ENCODE peak calls at places on chromosomes 12 and 14, in six cellular contexts. F, I, O, G, X and U are unnamed samples. For H3K36me3, the result is how much of the 10 kb centered on the place peaks cover.

GRCh38 chr14:72318648-72319047 is 386.4 kb downstream of the RGS6 start:
- DNase-seq in G (no peak), O (no peak), F (no peak), I (no peak), X (no peak), U (no peak)

GRCh38 chr14:99157246-99157645 is 114.8 kb downstream of the BCL11B start:
- DNase-seq in G (no peak), F (no peak), O (no peak), X (no peak), I (no peak), U (no peak)

GRCh38 chr12:130970908-130971233 is 17.2 kb downstream of the ADGRD1 start:
- DNase-seq in X (no peak), O (no peak), I (no peak), F (no peak), G (no peak), U (no peak)

GRCh38 chr12:121026274-121027045 is 10.2 kb upstream of the C12orf43 start:
- DNase-seq in I (no peak), O (peak), X (no peak), G (no peak), F (no peak), U (no peak)

GRCh38 chr14:55772521-55772920 is 192.5 kb downstream of the KTN1 start:
- DNase-seq in F (no peak), I (no peak), X (no peak), G (no peak), O (no peak), U (no peak)

GRCh38 chr14:94394594-94395305 is 6.3 kb upstream of the SERPINA1 start:
- DNase-seq in F (peak), O (no peak), G (peak), I (no peak), X (no peak), U (no peak)

GRCh38 chr12:46774011-46774633 is 51.7 kb downstream of the SLC38A4 start:
- DNase-seq in O (no peak), X (no peak), I (no peak), G (no peak), F (peak), U (no peak)

GRCh38 chr14:98368214-98368613 is 903.8 kb downstream of the BCL11B start:
- DNase-seq in O (no peak), G (no peak), X (no peak), I (no peak), F (no peak), U (no peak)

GRCh38 chr14:20417250-20418186 is 4.2 kb upstream of the TEP1 start:
- DNase-seq in X (peak), F (no peak), O (no peak), G (no peak), I (no peak), U (no peak)

DNA sequence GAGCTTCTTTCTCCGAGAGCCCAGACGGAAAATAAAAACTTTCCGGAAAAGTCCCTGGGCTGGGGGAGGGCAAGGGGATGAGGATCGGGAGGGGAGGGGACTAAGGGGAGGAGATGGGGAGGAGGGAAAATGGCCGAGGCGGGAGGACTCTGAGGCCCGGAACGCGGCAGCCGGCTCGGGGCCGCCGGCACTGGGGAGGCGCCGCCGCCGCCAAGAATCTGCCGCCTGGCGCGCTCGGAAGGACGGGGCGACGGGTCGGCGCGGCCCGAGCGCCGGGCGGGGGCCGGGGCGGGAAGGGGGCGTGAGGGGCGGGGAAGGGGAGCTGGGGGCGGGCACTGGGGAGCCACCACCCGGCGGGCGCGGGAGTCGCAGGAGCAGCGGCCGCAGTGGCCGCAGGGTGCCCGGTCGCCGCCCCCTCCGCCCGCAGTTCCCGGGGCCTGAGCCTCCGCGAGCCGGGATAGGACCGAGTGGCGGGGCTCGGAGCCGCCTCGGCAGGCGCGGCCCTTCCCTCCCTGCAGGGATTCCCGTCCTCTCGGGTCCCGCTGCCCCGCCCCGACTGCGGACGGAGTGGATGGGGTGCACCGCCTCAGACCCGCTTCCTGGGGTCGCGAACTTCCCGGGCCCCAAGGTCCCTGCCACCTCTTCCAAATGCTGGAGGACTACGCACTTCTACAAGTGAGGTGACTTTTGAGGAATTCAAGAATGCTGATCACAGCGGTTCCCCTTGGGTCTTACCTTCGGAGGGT is at the start of gene PRKD1:
- DNase-seq in G (peak), X (no peak), O (peak), F (peak), I (peak), U (no peak)
- TF ChIP-seq CTCF in G (peak), X (no peak), O (no peak), F (peak), I (peak), U (peak)

GRCh38 chr12:4563336-4563735 is 1.3 kb downstream of the DYRK4 start:
- DNase-seq in I (no peak), F (no peak), G (no peak), O (no peak), X (no peak), U (no peak)

GRCh38 chr12:4564819-4565218 is 2.8 kb downstream of the DYRK4 start:
- DNase-seq in I (no peak), O (no peak), G (no peak), X (peak), F (no peak), U (no peak)

GRCh38 chr12:4567073-4567881 is 5.3 kb downstream of the DYRK4 start:
- DNase-seq in G (no peak), O (no peak), F (no peak), I (no peak), X (peak), U (no peak)

GRCh38 chr12:4566474-4566873 is 4.5 kb downstream of the DYRK4 start:
- DNase-seq in F (no peak), I (no peak), G (no peak), O (no peak), X (peak), U (no peak)

GRCh38 chr12:4562034-4562657 is at the start of gene DYRK4:
- DNase-seq in X (no peak), I (peak), O (peak), F (peak), G (peak), U (no peak)
- H3K4me3 ChIP-seq in X (no peak), I (peak), O (no peak), F (peak), G (peak), U (peak)

GRCh38 chr14:51248041-51248987 is 8.3 kb downstream of the TMX1 start:
- DNase-seq in O (no peak), X (peak), F (no peak), I (no peak), G (no peak), U (no peak)

GRCh38 chr14:51246032-51246431 is 6.0 kb downstream of the TMX1 start:
- DNase-seq in I (no peak), F (no peak), O (no peak), G (no peak), X (no peak), U (no peak)

GRCh38 chr14:51253880-51254279 is 13.8 kb downstream of the TMX1 start:
- DNase-seq in G (no peak), O (no peak), X (no peak), I (no peak), F (no peak), U (no peak)

DNA sequence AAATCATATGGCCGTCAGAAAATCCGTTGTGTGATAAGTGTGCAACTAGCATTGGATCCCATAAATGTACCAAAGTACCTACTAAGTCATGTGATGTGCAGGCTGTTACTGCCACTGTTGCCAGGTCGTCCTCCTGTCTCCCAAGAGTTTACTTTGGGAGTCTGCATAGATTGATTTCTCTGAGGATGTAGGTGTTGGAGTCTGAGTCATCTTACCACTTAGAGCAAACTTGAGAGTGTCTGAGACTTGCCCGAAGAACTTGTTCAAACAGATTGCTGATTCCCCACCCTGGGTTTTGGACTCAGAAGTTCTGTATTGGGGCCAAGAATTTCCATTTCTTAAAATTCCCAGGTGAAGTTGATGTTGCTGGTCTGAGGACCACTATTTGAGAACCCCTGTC is 11.4 kb downstream of the TMX1 start:
- DNase-seq in O (no peak), I (no peak), F (no peak), X (no peak), G (no peak), U (no peak)
- H3K36me3 ChIP-seq in O (half or more), I (half or more), F (under half), X (half or more), G (half or more), U (under half)

DNA sequence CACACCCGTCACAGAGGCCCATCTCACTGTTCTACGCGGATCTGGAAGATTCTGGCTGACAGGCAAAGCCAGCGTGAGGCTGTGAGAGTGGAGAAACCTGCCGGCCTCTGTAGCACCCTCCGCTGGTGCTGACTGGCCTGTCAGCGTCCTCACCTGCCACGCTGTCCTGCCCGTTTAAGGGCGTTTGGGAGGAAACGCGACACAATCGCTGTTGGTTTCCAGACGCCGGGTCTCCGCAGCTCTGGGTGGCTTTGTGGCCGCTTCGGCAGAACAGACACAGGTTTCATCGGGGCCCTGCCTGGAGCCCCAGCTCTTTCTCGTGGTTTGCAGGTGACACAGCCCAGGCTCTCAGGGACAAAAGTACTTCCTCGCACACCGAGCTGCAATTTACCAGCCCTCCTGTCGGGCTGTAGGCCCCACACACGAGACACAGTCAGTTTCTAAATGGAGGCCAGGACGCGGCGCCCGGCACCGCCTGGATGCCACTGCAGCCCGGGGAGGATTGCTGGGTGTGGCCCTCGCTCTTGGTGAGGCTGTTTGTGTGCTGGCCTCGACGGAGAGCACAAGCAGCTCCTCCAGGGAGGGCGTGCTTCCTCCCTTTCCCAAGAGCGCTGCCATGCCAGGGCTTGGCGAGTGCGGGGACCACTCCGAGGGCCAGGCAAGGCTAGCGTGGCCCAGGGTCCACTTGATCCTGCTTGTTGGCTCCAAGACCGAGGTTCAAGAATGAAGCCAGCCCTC is 70.8 kb downstream of the NOC4L start:
- DNase-seq in X (no peak), G (no peak), F (no peak), I (no peak), O (no peak), U (no peak)
- TF ChIP-seq CTCF in X (no peak), G (no peak), F (no peak), I (no peak), O (no peak), U (no peak)

GRCh38 chr12:26790645-26790994 is 42.4 kb downstream of the ITPR2 start:
- DNase-seq in F (no peak), O (no peak), X (no peak), I (no peak), G (no peak), U (no peak)

GRCh38 chr12:26789731-26790644 is 43.0 kb downstream of the ITPR2 start:
- DNase-seq in I (no peak), O (no peak), X (no peak), G (no peak), F (peak), U (peak)

GRCh38 chr12:26787125-26787495 is 45.9 kb downstream of the ITPR2 start:
- DNase-seq in F (peak), G (no peak), X (no peak), O (peak), I (no peak), U (peak)

GRCh38 chr12:26795899-26796298 is 37.1 kb downstream of the ITPR2 start:
- DNase-seq in F (no peak), I (no peak), X (no peak), O (no peak), G (no peak), U (no peak)

DNA sequence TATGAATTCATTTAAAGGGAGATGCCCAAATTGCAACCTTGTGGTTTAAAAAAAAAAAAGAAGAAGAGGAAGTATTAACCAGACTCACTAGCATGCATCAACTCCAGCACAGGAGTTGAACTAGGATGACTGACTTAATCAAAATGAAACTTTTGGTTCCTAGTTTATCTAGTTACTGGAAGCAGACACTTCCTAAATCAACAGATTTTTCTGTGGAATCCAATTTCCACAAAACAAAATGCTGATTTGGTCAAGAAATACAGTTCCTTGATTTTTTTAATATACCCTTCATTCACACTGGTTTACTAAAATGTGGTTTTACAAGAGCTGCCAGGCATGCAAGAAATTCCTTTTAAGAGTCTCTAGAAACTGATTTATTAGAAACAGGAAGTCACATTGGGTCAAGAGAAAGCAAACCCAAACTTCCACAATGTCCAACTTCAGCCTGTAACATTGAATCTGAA is 41.6 kb downstream of the ITPR2 start:
- DNase-seq in F (peak), G (no peak), I (no peak), X (peak), O (no peak), U (peak)
- H3K4me3 ChIP-seq in F (no peak), G (no peak), I (no peak), X (no peak), O (no peak), U (no peak)

DNA sequence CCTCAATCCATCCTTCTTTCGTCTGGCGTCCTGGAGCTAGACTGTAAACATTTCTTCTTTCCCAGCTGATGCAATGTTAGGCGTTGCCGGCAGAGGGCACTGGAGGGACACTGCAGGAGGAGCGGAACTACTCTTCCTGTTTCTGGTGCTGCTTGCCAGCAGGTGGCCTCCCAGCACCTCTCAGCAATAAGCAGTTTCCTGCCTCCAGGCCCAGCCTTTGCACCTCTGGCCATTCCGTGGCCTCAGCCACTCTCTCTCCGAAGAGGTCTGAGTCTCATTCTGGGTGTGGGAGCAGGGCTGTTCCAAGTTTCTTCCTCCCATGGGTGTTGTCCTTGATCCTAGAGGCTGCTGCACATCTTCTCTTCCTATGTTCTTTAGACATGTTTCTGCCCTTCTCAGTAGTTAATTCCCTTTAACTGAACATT is 7.5 kb upstream of the ASPG start:
- DNase-seq in F (peak), X (peak), G (peak), O (peak), I (peak), U (peak)
- H3K36me3 ChIP-seq in F (under half), X (under half), G (under half), O (under half), I (under half), U (under half)